ENCODE peak calls at places on chromosomes 5 and 9, in five cellular contexts. One of them, this sample, is unnamed. For H3K36me3 and H3K4me1, the result is how much of the 10 kb centered on the place peaks cover.

GRCh38 chr9:101341958-101342357 is 42.8 kb downstream of the BAAT start:
- DNase-seq in cardiac muscle cell: no peak
- DNase-seq in neural progenitor cell: no peak
- DNase-seq in stomach: no peak
- DNase-seq in psoas muscle: no peak
- DNase-seq in this sample: no peak

GRCh38 chr5:52786937-52787599 is 648 bp upstream of the ITGA1 start:
- DNase-seq in stomach: peak
- DNase-seq in neural progenitor cell: no peak
- DNase-seq in psoas muscle: no peak
- DNase-seq in cardiac muscle cell: no peak
- DNase-seq in this sample: peak

GRCh38 chr5:36891266-36891665 is 14.7 kb downstream of the NIPBL start:
- DNase-seq in neural progenitor cell: no peak
- DNase-seq in cardiac muscle cell: no peak
- DNase-seq in stomach: no peak
- DNase-seq in psoas muscle: no peak
- DNase-seq in this sample: no peak

GRCh38 chr9:12935714-12936113 is 160.9 kb downstream of the LURAP1L start:
- DNase-seq in psoas muscle: no peak
- DNase-seq in stomach: no peak
- DNase-seq in neural progenitor cell: no peak
- DNase-seq in cardiac muscle cell: no peak
- DNase-seq in this sample: no peak

GRCh38 chr5:72255670-72256069 is 64.4 kb downstream of the MRPS27 start:
- DNase-seq in psoas muscle: no peak
- DNase-seq in neural progenitor cell: no peak
- DNase-seq in stomach: no peak
- DNase-seq in cardiac muscle cell: no peak
- DNase-seq in this sample: no peak

GRCh38 chr5:87368601-87369000 is 44.1 kb downstream of the CCNH start:
- DNase-seq in stomach: no peak
- DNase-seq in neural progenitor cell: no peak
- DNase-seq in cardiac muscle cell: peak
- DNase-seq in psoas muscle: no peak
- DNase-seq in this sample: no peak

GRCh38 chr9:7549261-7549660 is 250.3 kb downstream of the DMAC1 start:
- DNase-seq in cardiac muscle cell: peak
- DNase-seq in neural progenitor cell: peak
- DNase-seq in psoas muscle: peak
- DNase-seq in stomach: no peak
- DNase-seq in this sample: peak

GRCh38 chr5:133818869-133819600 is 149.4 kb downstream of the C5orf15 start:
- DNase-seq in cardiac muscle cell: no peak
- DNase-seq in psoas muscle: no peak
- DNase-seq in stomach: no peak
- DNase-seq in neural progenitor cell: no peak
- DNase-seq in this sample: no peak

GRCh38 chr5:125058185-125058826 is 311.9 kb upstream of the ZNF608 start:
- DNase-seq in stomach: no peak
- DNase-seq in neural progenitor cell: peak
- DNase-seq in cardiac muscle cell: no peak
- DNase-seq in psoas muscle: no peak
- DNase-seq in this sample: no peak

GRCh38 chr9:92668746-92669526 is 995 bp downstream of the IPPK start:
- DNase-seq in cardiac muscle cell: peak
- DNase-seq in stomach: no peak
- DNase-seq in psoas muscle: peak
- DNase-seq in neural progenitor cell: peak
- DNase-seq in this sample: peak

GRCh38 chr5:131226899-131227298 is 37.0 kb upstream of the CDC42SE2 start:
- DNase-seq in cardiac muscle cell: no peak
- DNase-seq in psoas muscle: no peak
- DNase-seq in stomach: no peak
- DNase-seq in neural progenitor cell: no peak
- DNase-seq in this sample: no peak

GRCh38 chr9:90204128-90204838 is 438.3 kb downstream of the DIRAS2 start:
- DNase-seq in stomach: no peak
- DNase-seq in cardiac muscle cell: no peak
- DNase-seq in psoas muscle: no peak
- DNase-seq in neural progenitor cell: no peak
- DNase-seq in this sample: no peak

GRCh38 chr9:127707766-127708165 is 978 bp downstream of the CFAP157 start:
- DNase-seq in neural progenitor cell: no peak
- DNase-seq in psoas muscle: no peak
- DNase-seq in cardiac muscle cell: no peak
- DNase-seq in stomach: no peak
- DNase-seq in this sample: no peak

GRCh38 chr9:94627287-94627686 is 12.0 kb downstream of the FBP1 start:
- DNase-seq in cardiac muscle cell: no peak
- DNase-seq in neural progenitor cell: no peak
- DNase-seq in stomach: no peak
- DNase-seq in psoas muscle: no peak
- DNase-seq in this sample: no peak

GRCh38 chr5:80964919-80965318 is 4.8 kb downstream of the RASGRF2 start:
- DNase-seq in neural progenitor cell: no peak
- DNase-seq in stomach: no peak
- DNase-seq in psoas muscle: no peak
- DNase-seq in cardiac muscle cell: no peak
- DNase-seq in this sample: no peak

GRCh38 chr5:168893231-168893630 is 314.1 kb upstream of the PANK3 start:
- DNase-seq in neural progenitor cell: no peak
- DNase-seq in stomach: no peak
- DNase-seq in psoas muscle: no peak
- DNase-seq in cardiac muscle cell: no peak
- DNase-seq in this sample: no peak

GRCh38 chr9:22103650-22104575 is 94.8 kb upstream of the CDKN2B start:
- DNase-seq in cardiac muscle cell: no peak
- DNase-seq in stomach: no peak
- DNase-seq in neural progenitor cell: no peak
- DNase-seq in psoas muscle: no peak
- DNase-seq in this sample: no peak

GRCh38 chr5:78985407-78986223 is 505 bp upstream of the ARSB start:
- DNase-seq in neural progenitor cell: peak
- DNase-seq in stomach: peak
- DNase-seq in psoas muscle: peak
- DNase-seq in cardiac muscle cell: peak
- DNase-seq in this sample: peak

GRCh38 chr5:60036539-60036938 is 143.0 kb upstream of the PDE4D start:
- DNase-seq in stomach: no peak
- DNase-seq in psoas muscle: no peak
- DNase-seq in cardiac muscle cell: no peak
- DNase-seq in neural progenitor cell: no peak
- DNase-seq in this sample: no peak

GRCh38 chr5:9421823-9422354 is 124.0 kb downstream of the SEMA5A start:
- DNase-seq in neural progenitor cell: no peak
- DNase-seq in stomach: no peak
- DNase-seq in psoas muscle: no peak
- DNase-seq in cardiac muscle cell: no peak
- DNase-seq in this sample: no peak

GRCh38 chr5:10601246-10602030 is 37.6 kb downstream of the ANKRD33B start:
- DNase-seq in neural progenitor cell: no peak
- DNase-seq in psoas muscle: peak
- DNase-seq in cardiac muscle cell: peak
- DNase-seq in stomach: peak
- DNase-seq in this sample: peak

GRCh38 chr5:43661102-43661501 is 58.1 kb downstream of the NNT start:
- DNase-seq in psoas muscle: no peak
- DNase-seq in cardiac muscle cell: peak
- DNase-seq in stomach: no peak
- DNase-seq in neural progenitor cell: peak
- DNase-seq in this sample: no peak
- H3K36me3 ChIP-seq in psoas muscle: under half
- H3K36me3 ChIP-seq in cardiac muscle cell: under half
- H3K36me3 ChIP-seq in stomach: half or more
- H3K36me3 ChIP-seq in neural progenitor cell: under half
- H3K36me3 ChIP-seq in this sample: under half

GRCh38 chr9:100101608-100102007 is 2.6 kb downstream of the INVS start:
- DNase-seq in psoas muscle: no peak
- DNase-seq in neural progenitor cell: no peak
- DNase-seq in stomach: no peak
- DNase-seq in cardiac muscle cell: no peak
- DNase-seq in this sample: no peak
- H3K27ac ChIP-seq in psoas muscle: no peak
- H3K27ac ChIP-seq in neural progenitor cell: no peak
- H3K27ac ChIP-seq in stomach: no peak
- H3K27ac ChIP-seq in cardiac muscle cell: no peak
- H3K27ac ChIP-seq in this sample: no peak

DNA sequence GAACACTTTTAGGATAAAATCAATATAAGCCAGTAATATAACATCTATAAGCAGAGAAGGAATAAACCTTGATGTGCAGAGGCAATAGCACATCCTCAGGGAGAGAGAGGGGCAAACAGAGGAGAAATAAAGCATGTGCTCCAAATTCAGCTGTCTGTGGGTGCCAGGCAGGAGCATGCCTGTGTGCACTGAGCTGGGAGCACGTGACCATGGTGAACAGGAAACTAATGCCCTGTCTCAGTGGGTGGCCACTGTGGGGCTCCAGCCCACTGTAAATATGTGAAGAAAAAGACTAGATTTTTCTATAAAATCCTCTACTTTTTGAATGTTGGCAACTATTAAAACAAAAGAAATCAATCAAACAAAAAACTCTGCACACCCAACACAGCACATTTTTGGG is 55.3 kb downstream of the FYB1 start:
- DNase-seq in neural progenitor cell: no peak
- DNase-seq in stomach: no peak
- DNase-seq in cardiac muscle cell: no peak
- DNase-seq in psoas muscle: no peak
- DNase-seq in this sample: peak
- H3K4me1 ChIP-seq in neural progenitor cell: under half
- H3K4me1 ChIP-seq in stomach: under half
- H3K4me1 ChIP-seq in cardiac muscle cell: under half
- H3K4me1 ChIP-seq in psoas muscle: under half
- H3K4me1 ChIP-seq in this sample: under half

DNA sequence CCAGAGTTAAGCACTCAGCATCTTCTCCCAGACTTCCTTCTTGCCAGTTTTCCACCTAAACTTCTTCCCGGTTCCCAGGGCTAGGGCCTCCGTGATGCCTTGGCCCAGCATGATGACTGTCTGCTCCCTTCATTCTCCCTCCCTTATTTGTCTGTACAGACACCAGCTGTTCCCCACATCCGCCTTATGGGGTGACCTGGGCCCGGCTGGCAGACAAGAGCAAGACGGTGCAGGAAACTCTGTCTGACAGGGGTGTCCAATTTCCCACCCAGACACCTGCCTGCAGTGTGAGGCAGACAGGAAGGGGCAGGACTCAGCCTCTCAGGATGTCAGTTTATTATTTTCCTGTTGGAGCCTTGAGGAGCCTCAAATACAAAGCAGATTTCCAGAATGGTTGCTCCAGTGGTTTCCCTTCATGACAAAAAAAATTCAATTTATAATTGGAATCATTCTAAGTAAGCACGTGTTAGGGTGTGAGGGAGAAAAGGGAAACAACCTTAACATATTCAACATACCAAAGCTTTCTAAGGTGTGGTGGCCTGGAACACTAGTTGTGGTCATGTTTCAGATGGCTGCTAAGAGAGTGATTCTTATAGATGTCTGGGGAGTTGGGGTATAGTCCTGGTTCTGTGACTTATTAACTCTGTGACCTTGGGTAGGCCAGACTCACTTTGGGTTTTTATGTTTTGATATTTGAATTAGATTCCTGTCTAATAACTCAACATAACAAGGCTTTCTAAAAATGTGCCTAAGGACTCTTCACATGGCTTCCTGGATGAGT is 234.5 kb downstream of the PAPPA start:
- DNase-seq in cardiac muscle cell: no peak
- DNase-seq in psoas muscle: no peak
- DNase-seq in neural progenitor cell: no peak
- DNase-seq in stomach: no peak
- DNase-seq in this sample: no peak
- H3K36me3 ChIP-seq in cardiac muscle cell: under half
- H3K36me3 ChIP-seq in psoas muscle: under half
- H3K36me3 ChIP-seq in neural progenitor cell: under half
- H3K36me3 ChIP-seq in stomach: under half
- H3K36me3 ChIP-seq in this sample: under half

DNA sequence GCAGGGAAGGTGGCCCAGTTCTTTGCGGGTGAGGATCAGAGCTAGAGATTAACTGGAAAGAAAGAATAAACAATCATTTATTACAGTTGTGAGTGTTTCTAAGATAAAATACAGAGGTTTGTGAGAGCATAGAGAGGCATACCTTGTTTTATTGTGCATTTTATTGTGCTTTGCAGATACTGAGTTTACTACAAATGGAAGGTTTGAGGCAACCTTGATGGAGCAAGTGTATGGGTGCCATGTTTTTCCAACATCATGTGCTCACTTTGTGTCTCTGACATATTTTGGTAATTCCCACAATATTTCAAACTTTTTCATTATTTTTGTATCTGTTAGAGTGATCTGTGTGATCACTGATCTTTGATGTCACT is 715 bp upstream of the C5orf34 start:
- DNase-seq in psoas muscle: no peak
- DNase-seq in neural progenitor cell: no peak
- DNase-seq in cardiac muscle cell: no peak
- DNase-seq in stomach: no peak
- DNase-seq in this sample: no peak
- H3K27ac ChIP-seq in psoas muscle: peak
- H3K27ac ChIP-seq in neural progenitor cell: no peak
- H3K27ac ChIP-seq in cardiac muscle cell: peak
- H3K27ac ChIP-seq in stomach: peak
- H3K27ac ChIP-seq in this sample: peak

This sample was measured in thyroid gland.